ENCODE peak calls at places on chromosomes 6 and 20, in five cellular contexts. S, H, F, L and M are unnamed samples.

GRCh38 chr20:11970243-11970836 is 52.6 kb downstream of the BTBD3 start:
- DNase-seq in S (no peak), H (no peak), F (no peak), L (no peak), M (no peak)

GRCh38 chr20:24376523-24377085 is 92.8 kb upstream of the SYNDIG1 start:
- DNase-seq in S (no peak), H (no peak), F (no peak), L (peak; percentile 26), M (no peak)

GRCh38 chr6:593139-593906 is 63.6 kb downstream of the HUS1B start:
- DNase-seq in S (peak; percentile 68), H (peak; percentile 54), F (peak; percentile 21), L (no peak), M (no peak)

GRCh38 chr6:119277047-119277446 is 72.5 kb downstream of the MAN1A1 start:
- DNase-seq in S (no peak), H (no peak), F (no peak), L (no peak), M (no peak)

GRCh38 chr6:55950071-55950814 is 74.9 kb upstream of the BMP5 start:
- DNase-seq in S (no peak), H (no peak), F (no peak), L (no peak), M (no peak)

GRCh38 chr6:31446481-31446880 is 43.1 kb downstream of the MICA start:
- DNase-seq in S (no peak), H (no peak), F (no peak), L (peak; percentile 13), M (no peak)

GRCh38 chr20:43752561-43753301 is 25.9 kb upstream of the GTSF1L start:
- DNase-seq in S (peak; percentile 35), H (peak; percentile 28), F (no peak), L (peak; percentile 73), M (no peak)

GRCh38 chr6:168376811-168377480 is 57.4 kb upstream of the DACT2 start:
- DNase-seq in S (no peak), H (no peak), F (no peak), L (no peak), M (peak; percentile 59)

GRCh38 chr6:167667204-167668018 is 159.3 kb upstream of the AFDN start:
- DNase-seq in S (no peak), H (no peak), F (no peak), L (no peak), M (no peak)

GRCh38 chr6:155832596-155832995 is 377.0 kb upstream of the NOX3 start:
- DNase-seq in S (peak; percentile 5), H (no peak), F (no peak), L (no peak), M (no peak)

GRCh38 chr6:121110733-121111132 is 223.5 kb downstream of the TBC1D32 start:
- DNase-seq in S (no peak), H (no peak), F (no peak), L (no peak), M (no peak)

GRCh38 chr6:131736010-131736409 is 25.2 kb upstream of the CTAGE9 start:
- DNase-seq in S (no peak), H (no peak), F (no peak), L (no peak), M (no peak)

GRCh38 chr20:18926972-18927371 is 113.4 kb downstream of the SCP2D1 start:
- DNase-seq in S (no peak), H (no peak), F (no peak), L (no peak), M (no peak)

GRCh38 chr6:107656381-107656780 is 166.5 kb downstream of the SOBP start:
- DNase-seq in S (no peak), H (no peak), F (no peak), L (no peak), M (no peak)

GRCh38 chr6:158164564-158164963 is 3.5 kb downstream of the SERAC1 start:
- DNase-seq in S (no peak), H (no peak), F (no peak), L (no peak), M (no peak)

GRCh38 chr6:158744986-158745430 is 74.2 kb downstream of the EZR start:
- DNase-seq in S (no peak), H (no peak), F (no peak), L (no peak), M (no peak)

GRCh38 chr6:139457482-139457881 is 83.0 kb upstream of the CITED2 start:
- DNase-seq in S (no peak), H (no peak), F (no peak), L (no peak), M (no peak)

GRCh38 chr6:148358196-148358785 is 15.7 kb downstream of the SASH1 start:
- DNase-seq in S (no peak), H (no peak), F (no peak), L (no peak), M (peak; percentile 80)

GRCh38 chr6:8006208-8006607 is 58.0 kb downstream of the BLOC1S5 start:
- DNase-seq in S (peak; percentile 34), H (peak; percentile 21), F (no peak), L (no peak), M (no peak)

GRCh38 chr6:163711615-163712568 is 297.4 kb downstream of the QKI start:
- DNase-seq in S (no peak), H (no peak), F (no peak), L (peak; percentile 9), M (peak; percentile 88)

GRCh38 chr20:37622728-37623127 is 71.1 kb upstream of the CTNNBL1 start:
- DNase-seq in S (no peak), H (no peak), F (no peak), L (no peak), M (no peak)

GRCh38 chr20:62444286-62444685 is 16.9 kb upstream of the RBBP8NL start:
- DNase-seq in S (no peak), H (no peak), F (no peak), L (no peak), M (no peak)

GRCh38 chr6:13846841-13847240 is 32.5 kb upstream of the MCUR1 start:
- DNase-seq in S (no peak), H (no peak), F (no peak), L (no peak), M (no peak)

GRCh38 chr6:118982256-118982911 is 47.4 kb upstream of the MCM9 start:
- DNase-seq in S (no peak), H (no peak), F (no peak), L (no peak), M (no peak)

GRCh38 chr6:119147101-119148053 is 68.9 kb upstream of the FAM184A start:
- DNase-seq in S (peak; percentile 94), H (peak; percentile 89), F (peak; percentile 19), L (peak; percentile 80), M (peak; percentile 74)

GRCh38 chr20:48898210-48898609 is 23.3 kb upstream of the ARFGEF2 start:
- DNase-seq in S (no peak), H (peak; percentile 77), F (no peak), L (no peak), M (no peak)

GRCh38 chr20:56964886-56965285 is 301.6 kb downstream of the BMP7 start:
- DNase-seq in S (no peak), H (no peak), F (no peak), L (no peak), M (no peak)

GRCh38 chr20:47743671-47744070 is 41.6 kb downstream of the SULF2 start:
- DNase-seq in S (no peak), H (no peak), F (no peak), L (no peak), M (no peak)

GRCh38 chr6:15184441-15184861 is 61.4 kb upstream of the JARID2 start:
- DNase-seq in S (no peak), H (no peak), F (no peak), L (no peak), M (no peak)

GRCh38 chr6:12614468-12614867 is 102.1 kb upstream of the PHACTR1 start:
- DNase-seq in S (no peak), H (no peak), F (no peak), L (no peak), M (no peak)

GRCh38 chr6:13390658-13391057 is 62.3 kb upstream of the TBC1D7 start:
- DNase-seq in S (no peak), H (no peak), F (no peak), L (no peak), M (no peak)

GRCh38 chr20:51492167-51493092 is 50.1 kb downstream of the NFATC2 start:
- DNase-seq in S (no peak), H (no peak), F (no peak), L (no peak), M (no peak)